ENCODE peak calls at places on chromosomes 7 and 10, in four cellular contexts. B is heart right ventricle, D is neural crest cell, S is GM20000. J is an unnamed sample.

GRCh38 chr10:91573320-91573719 is 59.6 kb downstream of the PPP1R3C start:
- DNase-seq in B (no peak), D (no peak), S (no peak), J (no peak)

GRCh38 chr10:82378146-82378545 is 503.2 kb downstream of the NRG3 start:
- DNase-seq in B (peak; percentile 43), D (no peak), S (no peak), J (no peak)

GRCh38 chr10:6878067-6878412 is 298.0 kb upstream of the PRKCQ start:
- DNase-seq in B (no peak), D (no peak), S (no peak), J (no peak)

GRCh38 chr10:43372751-43373445 is 1.5 kb downstream of the FXYD4 start:
- DNase-seq in B (no peak), D (no peak), S (no peak), J (no peak)

GRCh38 chr10:24526085-24526649 is 197.5 kb downstream of the ARHGAP21 start:
- DNase-seq in B (peak; percentile 34), D (no peak), S (no peak), J (no peak)

GRCh38 chr10:133124357-133125211 is 35.4 kb upstream of the KNDC1 start:
- DNase-seq in B (no peak), D (peak; percentile 68), S (peak; percentile 80), J (peak; percentile 71)

GRCh38 chr7:143323650-143324049 is 7.7 kb downstream of the CLCN1 start:
- DNase-seq in B (no peak), D (no peak), S (no peak), J (no peak)

GRCh38 chr7:135326636-135327280 is 93.1 kb downstream of the STRA8 start:
- DNase-seq in B (no peak), D (no peak), S (no peak), J (no peak)

GRCh38 chr7:78465894-78466293 is 667.3 kb downstream of the PHTF2 start:
- DNase-seq in B (no peak), D (no peak), S (no peak), J (no peak)

GRCh38 chr7:44279286-44279685 is 46.1 kb downstream of the CAMK2B start:
- DNase-seq in B (no peak), D (no peak), S (no peak), J (no peak)

GRCh38 chr10:102393411-102394078 is 2.0 kb upstream of the NFKB2 start:
- DNase-seq in B (no peak), D (no peak), S (no peak), J (no peak)

GRCh38 chr10:104293021-104293420 is 24.0 kb downstream of the GSTO2 start:
- DNase-seq in B (no peak), D (no peak), S (no peak), J (no peak)

GRCh38 chr7:140005754-140006503 is 56.8 kb downstream of the PARP12 start:
- DNase-seq in B (no peak), D (peak; percentile 36), S (peak; percentile 30), J (peak; percentile 77)

GRCh38 chr10:62075912-62076311 is 174.4 kb downstream of the ARID5B start:
- DNase-seq in B (no peak), D (no peak), S (no peak), J (no peak)

GRCh38 chr7:112887976-112888375 is 97.8 kb upstream of the TMEM168 start:
- DNase-seq in B (no peak), D (no peak), S (no peak), J (no peak)

GRCh38 chr10:76388321-76388720 is 956.9 kb downstream of the LRMDA start:
- DNase-seq in B (no peak), D (no peak), S (no peak), J (no peak)

GRCh38 chr7:109901916-109902315 is 1189.0 kb upstream of the LRRN3 start:
- DNase-seq in B (no peak), D (no peak), S (no peak), J (no peak)

GRCh38 chr7:101537205-101537604 is 91.9 kb downstream of the MYL10 start:
- DNase-seq in B (no peak), D (no peak), S (no peak), J (no peak)

GRCh38 chr7:42605381-42605780 is 306.5 kb downstream of the C7orf25 start:
- DNase-seq in B (no peak), D (no peak), S (no peak), J (no peak)

GRCh38 chr7:39428221-39428620 is 138.0 kb upstream of the YAE1 start:
- DNase-seq in B (no peak), D (no peak), S (no peak), J (no peak)

DNA sequence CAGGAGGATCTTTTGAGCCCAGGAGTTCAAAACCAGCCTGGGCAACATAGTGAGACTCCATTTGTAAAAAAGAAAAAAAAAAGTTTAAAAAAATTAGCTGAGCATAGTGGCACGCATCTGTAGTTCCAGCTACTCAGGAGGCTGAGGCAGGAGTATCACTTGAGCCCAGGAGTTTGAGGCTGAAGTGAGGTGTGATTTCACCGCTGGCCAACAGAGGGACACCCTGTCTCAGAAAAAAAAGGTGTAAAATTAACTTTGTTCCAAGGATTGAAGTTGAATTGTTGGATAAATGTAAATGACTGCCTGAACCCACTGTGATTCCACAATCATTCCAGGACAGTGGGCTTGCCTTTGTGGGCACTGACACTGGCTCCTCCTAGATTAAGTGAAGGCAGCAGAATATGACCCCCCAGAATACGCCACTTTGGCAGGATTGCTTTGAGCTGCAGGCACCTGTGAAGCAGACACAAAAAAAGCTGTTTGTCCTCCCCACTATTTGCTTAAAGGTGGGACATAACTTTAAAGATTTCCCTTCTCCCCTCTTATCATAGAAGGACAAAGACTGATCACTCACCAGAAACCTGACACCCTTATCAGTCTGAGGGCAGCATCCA is 57.2 kb upstream of the FOXI2 start:
- DNase-seq in B (no peak), D (no peak), S (no peak), J (peak; percentile 18)
- TF ChIP-seq CTCF in B (peak; percentile 12), D (peak; percentile 57), S (no peak), J (peak; percentile 90)

GRCh38 chr7:2821842-2822507 is 22.1 kb downstream of the GNA12 start:
- DNase-seq in B (no peak), D (no peak), S (peak; percentile 44), J (no peak)

GRCh38 chr7:2823124-2823523 is 21.0 kb downstream of the GNA12 start:
- DNase-seq in B (no peak), D (no peak), S (no peak), J (no peak)

GRCh38 chr7:2819954-2820397 is 24.1 kb downstream of the GNA12 start:
- DNase-seq in B (no peak), D (no peak), S (no peak), J (no peak)

GRCh38 chr7:2820508-2820934 is 23.6 kb downstream of the GNA12 start:
- DNase-seq in B (no peak), D (no peak), S (no peak), J (no peak)

GRCh38 chr7:2821161-2821841 is 22.8 kb downstream of the GNA12 start:
- DNase-seq in B (no peak), D (no peak), S (peak; percentile 61), J (no peak)
- TF ChIP-seq CTCF in B (no peak), D (peak; percentile 32), S (no peak), J (no peak)

GRCh38 chr7:106012184-106012583 is 49.1 kb downstream of the CDHR3 start:
- DNase-seq in B (no peak), D (no peak), S (no peak), J (no peak)
- TF ChIP-seq CTCF in B (no peak), D (no peak), S (no peak), J (no peak)

GRCh38 chr7:37097276-37097675 is 351.4 kb downstream of the ELMO1 start:
- DNase-seq in B (no peak), D (no peak), S (no peak), J (no peak)
- TF ChIP-seq CTCF in B (no peak), D (no peak), S (no peak), J (peak; percentile 59)

GRCh38 chr7:137964824-137965545 is 36.9 kb downstream of the CREB3L2 start:
- DNase-seq in B (no peak), D (no peak), S (no peak), J (no peak)

GRCh38 chr7:137968890-137969289 is 33.0 kb downstream of the CREB3L2 start:
- DNase-seq in B (no peak), D (no peak), S (no peak), J (no peak)

GRCh38 chr7:137967143-137968018 is 34.5 kb downstream of the CREB3L2 start:
- DNase-seq in B (no peak), D (no peak), S (no peak), J (no peak)

GRCh38 chr7:137966636-137967142 is 35.2 kb downstream of the CREB3L2 start:
- DNase-seq in B (no peak), D (no peak), S (no peak), J (no peak)

DNA sequence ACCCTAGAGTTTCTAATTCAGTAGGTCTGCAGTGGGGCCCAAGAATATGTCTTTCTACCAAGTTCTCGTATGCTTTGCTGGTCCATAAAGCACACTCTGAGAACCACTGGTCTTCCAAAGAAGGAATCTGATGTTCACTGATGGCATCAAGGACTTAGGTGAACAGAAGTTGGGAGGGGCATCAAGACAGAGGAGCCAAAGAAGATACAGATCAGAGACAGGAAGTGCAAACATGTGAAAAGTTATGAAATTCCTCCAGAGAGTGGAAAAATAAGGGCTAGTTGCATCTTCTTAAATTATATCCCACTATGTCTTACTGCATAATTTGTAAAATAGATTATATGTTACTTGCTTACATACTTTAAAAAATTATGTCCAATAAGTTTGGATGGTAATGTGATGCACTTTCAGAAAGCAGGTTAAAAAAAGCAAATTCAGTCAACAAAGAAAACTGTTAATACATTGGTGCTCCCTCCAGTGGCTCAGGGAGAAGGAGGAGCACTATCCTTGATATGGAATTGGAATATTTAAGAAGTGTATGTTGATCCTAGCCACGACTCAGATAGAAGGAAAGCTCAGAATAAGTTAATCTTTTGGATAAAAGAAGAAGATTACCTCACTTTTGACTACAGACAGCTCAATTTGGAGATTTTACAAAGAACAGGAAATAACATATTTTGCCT is 35.8 kb downstream of the CREB3L2 start:
- DNase-seq in B (no peak), D (no peak), S (no peak), J (no peak)
- TF ChIP-seq CTCF in B (no peak), D (no peak), S (no peak), J (no peak)

GRCh38 chr7:148558914-148559313 is 31.7 kb upstream of the C7orf33 start:
- DNase-seq in B (no peak), D (no peak), S (no peak), J (no peak)

GRCh38 chr7:148556892-148557291 is 33.7 kb upstream of the C7orf33 start:
- DNase-seq in B (no peak), D (no peak), S (no peak), J (no peak)

GRCh38 chr7:148563583-148564274 is 26.8 kb upstream of the C7orf33 start:
- DNase-seq in B (no peak), D (no peak), S (no peak), J (no peak)

GRCh38 chr7:148566736-148567135 is 23.8 kb upstream of the C7orf33 start:
- DNase-seq in B (no peak), D (no peak), S (no peak), J (no peak)

DNA sequence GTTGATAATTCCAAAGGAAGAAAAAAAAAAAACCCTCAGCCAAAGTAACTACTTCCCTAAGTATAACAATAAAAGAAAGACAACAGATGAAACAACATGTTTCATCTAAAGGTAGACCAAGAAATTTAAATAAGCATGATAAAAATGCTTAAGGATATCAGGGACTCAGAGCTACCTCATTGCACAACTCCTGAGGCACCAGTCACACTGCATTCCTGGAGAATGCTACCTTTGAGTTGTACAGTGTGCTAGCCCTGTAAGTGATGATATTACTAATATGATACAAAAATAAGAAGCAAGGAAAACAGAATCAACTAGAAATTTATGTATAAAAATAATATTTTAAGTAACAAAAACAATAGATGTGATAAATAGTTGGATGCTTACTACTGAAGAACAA is 29.5 kb upstream of the C7orf33 start:
- DNase-seq in B (no peak), D (no peak), S (no peak), J (no peak)
- TF ChIP-seq CTCF in B (no peak), D (no peak), S (no peak), J (no peak)